ENCODE peak calls at places on chromosomes 11 and 22, in seven cellular contexts. L, D, K, E, A, Q and F are unnamed samples. For H3K9me3, the result is how much of the 10 kb centered on the place peaks cover.

GRCh38 chr11:11916981-11917399 is 75.2 kb downstream of the USP47 start:
- DNase-seq in L (peak), D (no peak), K (no peak), E (no peak), A (no peak), Q (no peak), F (no peak)

GRCh38 chr11:37942081-37942480 is 1344.0 kb upstream of the RAG2 start:
- DNase-seq in L (no peak), D (no peak), K (no peak), E (no peak), A (no peak), Q (no peak), F (no peak)

GRCh38 chr11:73353422-73353821 is 22.8 kb upstream of the RELT start:
- DNase-seq in L (no peak), D (no peak), K (no peak), E (no peak), A (no peak), Q (no peak), F (no peak)

GRCh38 chr11:26201411-26201810 is 130.5 kb upstream of the ANO3 start:
- DNase-seq in L (no peak), D (no peak), K (no peak), E (no peak), A (no peak), Q (no peak), F (no peak)

GRCh38 chr11:35354644-35355043 is 64.7 kb downstream of the SLC1A2 start:
- DNase-seq in L (no peak), D (no peak), K (no peak), E (no peak), A (no peak), Q (no peak), F (no peak)

GRCh38 chr11:63609536-63609935 is 4.7 kb downstream of the PLAAT3 start:
- DNase-seq in L (no peak), D (no peak), K (peak), E (no peak), A (no peak), Q (no peak), F (no peak)

GRCh38 chr11:60307507-60308195 is 19.4 kb upstream of the MS4A6E start:
- DNase-seq in L (no peak), D (no peak), K (no peak), E (no peak), A (no peak), Q (no peak), F (no peak)

GRCh38 chr11:123742334-123742733 is 874 bp upstream of the ZNF202 start:
- DNase-seq in L (peak), D (peak), K (no peak), E (no peak), A (no peak), Q (no peak), F (no peak)

GRCh38 chr22:45324186-45324775 is 14.5 kb downstream of the FAM118A start:
- DNase-seq in L (no peak), D (no peak), K (no peak), E (no peak), A (no peak), Q (no peak), F (no peak)

GRCh38 chr11:47154738-47155570 is 21.7 kb downstream of the ARFGAP2 start:
- DNase-seq in L (no peak), D (no peak), K (no peak), E (peak), A (peak), Q (no peak), F (no peak)

GRCh38 chr11:77340501-77340900 is 39.0 kb upstream of the GDPD4 start:
- DNase-seq in L (peak), D (no peak), K (no peak), E (no peak), A (no peak), Q (no peak), F (no peak)

GRCh38 chr11:11748706-11749365 is 92.9 kb upstream of the USP47 start:
- DNase-seq in L (no peak), D (no peak), K (no peak), E (no peak), A (no peak), Q (no peak), F (no peak)

GRCh38 chr22:50030315-50031188 is 18.0 kb upstream of the IL17REL start:
- DNase-seq in L (peak), D (peak), K (peak), E (peak), A (peak), Q (peak), F (peak)

GRCh38 chr11:122938557-122938956 is 43.1 kb downstream of the BSX start:
- DNase-seq in L (no peak), D (no peak), K (no peak), E (no peak), A (no peak), Q (no peak), F (no peak)

GRCh38 chr22:47284822-47285221 is 522.4 kb downstream of the TBC1D22A start:
- DNase-seq in L (no peak), D (no peak), K (no peak), E (no peak), A (no peak), Q (peak), F (no peak)

GRCh38 chr22:47284360-47284759 is 521.9 kb downstream of the TBC1D22A start:
- DNase-seq in L (no peak), D (no peak), K (no peak), E (no peak), A (no peak), Q (no peak), F (no peak)

GRCh38 chr22:47286590-47286989 is 524.1 kb downstream of the TBC1D22A start:
- DNase-seq in L (no peak), D (no peak), K (no peak), E (no peak), A (no peak), Q (peak), F (no peak)

GRCh38 chr22:47287516-47287915 is 525.1 kb downstream of the TBC1D22A start:
- DNase-seq in L (no peak), D (no peak), K (no peak), E (no peak), A (no peak), Q (peak), F (no peak)

DNA sequence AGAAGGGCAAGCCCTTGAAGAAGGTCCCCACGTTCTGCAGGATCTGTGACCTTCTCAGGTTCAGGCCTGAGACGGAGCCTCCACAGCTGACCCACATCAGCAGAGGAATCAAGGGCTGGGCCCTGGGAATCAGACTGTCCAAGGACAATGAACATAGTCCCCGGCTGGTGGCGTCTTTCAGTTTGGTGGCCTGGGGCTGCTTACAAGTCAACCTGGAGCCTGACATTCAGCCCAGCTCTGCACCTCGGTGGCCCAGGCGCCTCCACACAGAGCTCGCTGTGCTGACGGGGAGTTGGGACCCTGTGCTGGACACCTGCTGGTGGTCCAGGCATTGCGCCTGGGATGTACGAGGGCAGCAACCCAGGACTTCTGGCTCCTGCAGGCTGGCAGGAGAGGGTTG is 523.5 kb downstream of the TBC1D22A start:
- DNase-seq in L (no peak), D (no peak), K (no peak), E (no peak), A (no peak), Q (peak), F (no peak)
- H3K9me3 ChIP-seq in L (under half), D (under half), K (under half), E (under half), A (under half), Q (under half), F (under half)

GRCh38 chr11:21811572-21811971 is 381.3 kb upstream of the ANO5 start:
- DNase-seq in L (no peak), D (no peak), K (no peak), E (no peak), A (no peak), Q (no peak), F (no peak)
- H3K9me3 ChIP-seq in L (under half), D (under half), K (under half), E (under half), A (under half), Q (under half), F (under half)

GRCh38 chr11:69148377-69148762 is 7.4 kb upstream of the SMIM38 start:
- DNase-seq in L (no peak), D (no peak), K (no peak), E (no peak), A (no peak), Q (peak), F (no peak)

GRCh38 chr11:69150175-69150574 is 5.6 kb upstream of the SMIM38 start:
- DNase-seq in L (no peak), D (no peak), K (no peak), E (no peak), A (no peak), Q (no peak), F (no peak)

GRCh38 chr11:69151811-69152210 is 3.9 kb upstream of the SMIM38 start:
- DNase-seq in L (peak), D (peak), K (no peak), E (no peak), A (no peak), Q (peak), F (no peak)

GRCh38 chr11:69148806-69149205 is 6.9 kb upstream of the SMIM38 start:
- DNase-seq in L (no peak), D (no peak), K (no peak), E (no peak), A (no peak), Q (peak), F (no peak)

GRCh38 chr11:69149646-69150045 is 6.1 kb upstream of the SMIM38 start:
- DNase-seq in L (no peak), D (no peak), K (no peak), E (no peak), A (no peak), Q (peak), F (no peak)
- H3K9me3 ChIP-seq in L (under half), D (under half), K (under half), E (under half), A (under half), Q (under half), F (under half)

GRCh38 chr11:2647167-2647566 is 52.6 kb downstream of the KCNQ1OT1 start:
- DNase-seq in L (no peak), D (no peak), K (no peak), E (no peak), A (no peak), Q (no peak), F (no peak)

GRCh38 chr11:2641623-2642022 is 58.2 kb downstream of the KCNQ1OT1 start:
- DNase-seq in L (no peak), D (no peak), K (no peak), E (no peak), A (no peak), Q (no peak), F (no peak)

GRCh38 chr11:2644844-2645778 is 54.7 kb downstream of the KCNQ1OT1 start:
- DNase-seq in L (no peak), D (no peak), K (no peak), E (no peak), A (no peak), Q (no peak), F (no peak)

GRCh38 chr11:2645779-2646118 is 54.0 kb downstream of the KCNQ1OT1 start:
- DNase-seq in L (no peak), D (no peak), K (no peak), E (no peak), A (no peak), Q (no peak), F (no peak)

GRCh38 chr11:2643746-2644145 is 56.0 kb downstream of the KCNQ1OT1 start:
- DNase-seq in L (no peak), D (no peak), K (no peak), E (no peak), A (no peak), Q (no peak), F (no peak)
- H3K9me3 ChIP-seq in L (under half), D (half or more), K (half or more), E (under half), A (under half), Q (under half), F (under half)

DNA sequence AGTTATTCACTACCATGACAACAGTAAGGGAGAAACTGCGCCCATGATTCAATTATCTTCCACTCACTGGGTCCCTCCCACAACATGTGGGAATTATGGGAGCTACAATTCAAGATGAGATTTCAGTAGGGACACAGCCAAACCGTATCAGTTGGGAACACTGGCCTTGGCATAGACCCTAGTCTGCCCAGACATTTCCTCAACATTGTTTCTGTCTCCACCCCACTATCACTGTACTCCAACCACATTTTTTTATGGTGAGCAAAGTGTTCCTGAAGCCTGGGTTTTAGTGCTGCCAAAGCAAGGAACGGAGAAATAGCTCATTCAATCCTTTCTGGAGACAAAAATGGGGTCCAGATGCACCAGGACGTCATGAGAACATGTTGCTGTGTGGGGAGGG is 122.6 kb upstream of the CCDC179 start:
- DNase-seq in L (peak), D (no peak), K (no peak), E (no peak), A (no peak), Q (no peak), F (no peak)
- H3K9me3 ChIP-seq in L (under half), D (under half), K (under half), E (under half), A (under half), Q (under half), F (under half)

GRCh38 chr11:54944211-54944610 is 237.6 kb downstream of the OR4A5 start:
- DNase-seq in L (no peak), D (no peak), K (no peak), E (no peak), A (no peak), Q (no peak), F (no peak)
- H3K9me3 ChIP-seq in L (under half), D (under half), K (under half), E (under half), A (under half), Q (under half), F (under half)

DNA sequence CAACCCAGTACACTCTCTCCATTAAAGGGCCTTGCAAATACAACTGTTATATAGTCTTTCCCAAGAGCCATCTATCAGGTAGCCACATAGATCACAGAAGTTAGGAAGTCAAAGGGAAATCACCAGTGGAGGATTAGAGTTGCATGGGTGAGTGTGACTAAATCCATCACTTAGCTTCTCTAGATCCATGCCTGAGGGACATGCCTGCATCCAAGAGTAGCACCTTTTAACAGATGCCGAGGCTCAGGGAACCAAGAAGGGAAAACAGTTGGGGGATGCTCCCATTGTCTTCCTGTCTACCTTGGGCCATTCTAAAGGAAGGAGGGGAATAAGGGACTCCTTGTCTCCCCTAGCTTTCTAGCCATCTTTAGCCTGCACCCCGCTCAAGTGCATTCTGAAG is 77.9 kb downstream of the XRRA1 start:
- DNase-seq in L (peak), D (no peak), K (no peak), E (no peak), A (peak), Q (no peak), F (no peak)
- H3K9me3 ChIP-seq in L (under half), D (half or more), K (half or more), E (under half), A (under half), Q (half or more), F (under half)

GRCh38 chr11:868802-869201 is 26.1 kb downstream of the TSPAN4 start:
- DNase-seq in L (no peak), D (no peak), K (no peak), E (no peak), A (no peak), Q (no peak), F (no peak)

GRCh38 chr11:869399-870126 is 26.9 kb downstream of the TSPAN4 start:
- DNase-seq in L (no peak), D (no peak), K (no peak), E (no peak), A (no peak), Q (no peak), F (no peak)

GRCh38 chr11:871472-871871 is 28.8 kb downstream of the TSPAN4 start:
- DNase-seq in L (no peak), D (no peak), K (no peak), E (no peak), A (no peak), Q (no peak), F (no peak)

GRCh38 chr11:870127-870413 is 27.4 kb downstream of the TSPAN4 start:
- DNase-seq in L (no peak), D (no peak), K (no peak), E (no peak), A (no peak), Q (no peak), F (no peak)

GRCh38 chr11:870418-870817 is 27.8 kb downstream of the TSPAN4 start:
- DNase-seq in L (no peak), D (no peak), K (no peak), E (no peak), A (no peak), Q (no peak), F (no peak)
- H3K9me3 ChIP-seq in L (under half), D (under half), K (under half), E (under half), A (under half), Q (under half), F (under half)

GRCh38 chr11:134541355-134541754 is 129.3 kb upstream of the B3GAT1 start:
- DNase-seq in L (no peak), D (no peak), K (no peak), E (no peak), A (no peak), Q (no peak), F (no peak)
- H3K9me3 ChIP-seq in L (under half), D (under half), K (under half), E (under half), A (under half), Q (under half), F (under half)